ENCODE peak calls at places on chromosomes 4 and X, in nine cellular contexts. S is activated naive CD8-positive, alpha-beta T cell treated with anti-CD3 and anti-CD28 coated beads, Interleukin-2, amount 50 U/mL, for 24 hours; I is T-helper 1 cell; C is GM23248; Q is naive thymus-derived CD8-positive, alpha-beta T cell; W is Right ventricle myocardium superior; J is mesenchymal stem cell; A is activated CD8-positive, alpha-beta memory T cell treated with anti-CD3 and anti-CD28 coated beads for 48 hours; K is fibroblast of lung. H is an unnamed sample.

GRCh38 chr4:130043796-130044195 is 947.8 kb downstream of the C4orf33 start:
- DNase-seq in S (no peak), I (no peak), C (no peak), Q (no peak), W (no peak), J (peak; percentile 4), A (no peak), K (no peak), H (no peak)

GRCh38 chrX:147910607-147911006 is 1.1 kb upstream of the FMR1 start:
- DNase-seq in S (no peak), I (no peak), C (no peak), Q (no peak), W (no peak), J (no peak), A (no peak), K (no peak), H (no peak)

GRCh38 chrX:12332786-12333347 is 194.6 kb downstream of the FRMPD4 start:
- DNase-seq in S (no peak), I (no peak), C (no peak), Q (no peak), W (no peak), J (no peak), A (no peak), K (no peak), H (no peak)

GRCh38 chrX:151488677-151489076 is 74.8 kb upstream of the PASD1 start:
- DNase-seq in S (peak; percentile 3), I (no peak), C (peak; percentile 13), Q (peak; percentile 58), W (no peak), J (no peak), A (no peak), K (no peak), H (no peak)

GRCh38 chrX:17738737-17739535 is 1.6 kb downstream of the SCML1 start:
- DNase-seq in S (no peak), I (no peak), C (peak; percentile 9), Q (no peak), W (no peak), J (peak; percentile 11), A (no peak), K (peak; percentile 6), H (no peak)

GRCh38 chr4:1943928-1944327 is 64.8 kb downstream of the NELFA start:
- DNase-seq in S (no peak), I (no peak), C (no peak), Q (no peak), W (no peak), J (no peak), A (no peak), K (no peak), H (no peak)

GRCh38 chrX:1086444-1087409 is 125.7 kb downstream of the CRLF2 start:
- DNase-seq in S (no peak), I (no peak), C (no peak), Q (no peak), W (no peak), J (no peak), A (no peak), K (no peak), H (no peak)

GRCh38 chr4:111602848-111603247 is 542.4 kb upstream of the FAM241A start:
- DNase-seq in S (no peak), I (no peak), C (peak; percentile 45), Q (no peak), W (no peak), J (peak; percentile 1), A (no peak), K (peak; percentile 12), H (no peak)

GRCh38 chr4:109020861-109021260 is 258.0 kb upstream of the ETNPPL start:
- DNase-seq in S (no peak), I (no peak), C (no peak), Q (no peak), W (no peak), J (no peak), A (no peak), K (no peak), H (no peak)

H was measured in Ammon's horn.